ENCODE peak calls at places on chromosomes 11 and 22, in four cellular contexts. A, R, Y and V are unnamed samples.

GRCh38 chr22:46826438-46826837 is 64.0 kb downstream of the TBC1D22A start:
- DNase-seq in R (no peak), Y (no peak), A (no peak), V (no peak)

GRCh38 chr11:76712125-76712524 is 41.6 kb upstream of the LRRC32 start:
- DNase-seq in Y (no peak), R (no peak), A (no peak), V (no peak)

GRCh38 chr22:32618461-32619140 is 144.0 kb downstream of the FBXO7 start:
- DNase-seq in R (no peak), A (no peak), Y (no peak), V (no peak)

GRCh38 chr11:61732705-61733104 is 19.7 kb upstream of the MYRF start:
- DNase-seq in R (peak), A (no peak), Y (no peak), V (no peak)

GRCh38 chr11:27783701-27784355 is 83.6 kb upstream of the BDNF start:
- DNase-seq in Y (no peak), A (no peak), R (no peak), V (no peak)

GRCh38 chr22:50531546-50532352 is 1.9 kb upstream of the TYMP start:
- DNase-seq in Y (peak), R (peak), A (peak), V (peak)

GRCh38 chr11:113082501-113082900 is 121.3 kb downstream of the NCAM1 start:
- DNase-seq in A (no peak), R (no peak), Y (no peak), V (no peak)

GRCh38 chr22:50342651-50343540 is at the start of gene PPP6R2:
- DNase-seq in R (peak), Y (peak), A (peak), V (peak)

GRCh38 chr22:19635644-19636043 is 78.7 kb upstream of the SEPTIN5 start:
- DNase-seq in Y (no peak), A (peak), R (no peak), V (peak)

GRCh38 chr22:20509344-20510047 is 2.1 kb downstream of the MED15 start:
- DNase-seq in A (peak), R (peak), Y (peak), V (no peak)

GRCh38 chr22:19231986-19232385 is 53.5 kb upstream of the SLC25A1 start:
- DNase-seq in Y (no peak), R (no peak), A (no peak), V (no peak)

DNA sequence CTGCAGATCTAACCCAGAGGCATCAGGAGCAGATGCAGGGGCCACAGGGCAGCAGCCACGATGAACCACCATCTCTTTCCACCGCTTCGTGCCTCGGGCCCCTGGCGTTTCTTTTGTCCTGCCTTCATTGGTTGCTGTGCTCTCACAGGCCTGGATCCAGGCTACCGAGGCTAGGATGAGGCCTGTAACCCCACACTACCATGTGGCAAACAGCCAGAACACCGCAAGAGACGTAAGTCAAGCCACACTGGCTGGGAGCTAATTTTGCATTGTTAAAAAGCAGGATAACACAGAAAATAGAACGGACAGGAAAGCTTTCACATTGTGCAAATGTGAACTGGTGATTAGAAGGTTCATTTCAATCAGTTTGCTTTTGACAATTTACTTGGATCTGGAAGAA is 15.7 kb upstream of the ARFGAP3 start:
- DNase-seq in R (no peak), Y (peak), A (no peak), V (no peak)
- TF ChIP-seq CTCF in R (no peak), Y (no peak), A (no peak), V (no peak)

DNA sequence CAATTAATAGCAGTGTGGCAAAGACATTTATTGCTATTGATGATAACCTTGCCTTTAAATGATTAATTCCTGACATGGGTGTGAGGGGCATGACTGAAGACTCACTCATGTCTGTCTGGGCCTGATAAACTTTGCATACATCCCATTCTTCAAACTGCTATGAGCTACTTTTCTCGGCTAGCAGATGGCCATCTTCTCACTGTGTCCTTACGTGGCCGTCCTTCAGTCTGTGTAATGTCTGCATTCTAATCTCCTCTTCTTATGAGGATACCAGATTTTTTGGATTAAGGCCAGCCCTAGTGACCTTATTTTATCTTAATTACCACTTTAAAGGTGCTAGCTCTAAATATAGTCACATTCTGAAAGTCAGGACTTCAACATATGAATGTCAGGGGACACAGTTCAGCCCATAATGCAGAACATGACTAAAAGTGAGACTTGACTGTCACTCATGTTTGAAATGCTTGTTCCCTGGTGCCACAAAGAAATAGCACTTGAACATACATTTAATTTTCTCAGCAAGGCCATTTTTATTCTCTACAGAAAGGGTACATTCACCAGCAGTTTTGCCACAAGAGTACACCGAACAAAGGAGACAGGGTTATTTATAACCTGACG is 32.3 kb downstream of the OR10A6 start:
- DNase-seq in A (no peak), Y (no peak), R (no peak), V (no peak)
- TF ChIP-seq CTCF in A (no peak), Y (no peak), R (no peak), V (no peak)

DNA sequence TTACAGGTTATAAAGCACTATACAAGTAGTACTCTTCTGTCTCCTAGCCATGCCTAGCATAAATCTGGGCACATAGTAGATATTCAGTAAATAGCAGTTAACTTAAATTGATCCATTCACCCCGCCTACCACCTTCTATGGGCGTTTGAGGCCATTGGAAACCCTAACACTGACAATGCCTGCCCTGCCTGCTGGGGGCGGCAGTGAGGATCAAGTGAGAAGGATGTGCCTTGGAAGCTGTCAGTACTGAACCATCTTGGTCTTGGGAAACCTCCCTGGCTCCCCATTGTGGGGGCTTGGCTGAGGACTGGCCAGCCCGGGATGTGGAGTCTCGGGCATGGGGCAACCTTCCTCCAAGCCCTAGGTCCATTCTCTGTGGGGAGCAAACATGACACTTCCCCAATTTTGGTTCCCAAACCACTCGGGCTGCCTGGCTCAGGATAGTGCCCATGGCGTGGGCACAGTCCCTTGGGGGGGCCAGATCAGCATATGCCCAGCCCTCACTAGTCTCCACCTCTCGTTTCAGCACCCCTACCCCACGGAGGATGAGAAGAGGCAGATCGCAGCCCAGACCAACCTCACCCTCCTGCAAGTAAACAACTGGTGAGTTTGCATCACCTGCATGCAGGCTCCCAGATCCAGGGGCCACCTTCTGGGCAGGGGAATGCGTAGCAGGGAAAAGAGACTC is 67.4 kb downstream of the FEZ1 start:
- DNase-seq in Y (no peak), A (no peak), R (no peak), V (no peak)
- TF ChIP-seq CTCF in Y (no peak), A (no peak), R (no peak), V (no peak)

GRCh38 chr11:120119121-120119520 is 18.8 kb downstream of the TRIM29 start:
- DNase-seq in Y (no peak), R (no peak), A (no peak), V (no peak)

GRCh38 chr11:120122921-120123683 is 14.8 kb downstream of the TRIM29 start:
- DNase-seq in R (no peak), Y (no peak), A (no peak), V (no peak)

GRCh38 chr11:120121336-120121735 is 16.6 kb downstream of the TRIM29 start:
- DNase-seq in A (no peak), R (no peak), Y (no peak), V (no peak)

GRCh38 chr11:120121914-120122473 is 15.9 kb downstream of the TRIM29 start:
- DNase-seq in A (no peak), Y (no peak), R (no peak), V (no peak)

GRCh38 chr11:120120805-120121335 is 17.0 kb downstream of the TRIM29 start:
- DNase-seq in A (no peak), Y (no peak), R (no peak), V (no peak)
- TF ChIP-seq CTCF in A (no peak), Y (no peak), R (no peak), V (no peak)

DNA sequence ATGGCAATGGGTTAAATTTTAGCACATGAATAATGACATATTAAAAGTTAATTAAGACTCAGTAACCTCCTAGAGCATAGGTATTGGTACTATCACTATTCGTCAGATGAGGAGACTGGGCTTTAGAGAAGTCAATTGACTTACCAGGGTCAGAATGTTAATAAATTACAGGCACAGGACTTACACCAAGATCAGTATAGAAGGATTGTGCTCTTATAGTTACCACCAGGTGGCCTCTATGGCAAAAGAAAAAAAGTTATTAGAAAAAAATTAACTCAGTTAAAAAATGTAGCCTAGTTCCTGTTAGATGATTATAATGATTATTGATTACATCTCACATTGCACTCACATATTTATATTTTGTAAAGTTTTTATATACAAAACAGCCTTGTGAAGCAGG is 1163.7 kb downstream of the FAM181B start:
- DNase-seq in A (no peak), R (no peak), Y (no peak), V (no peak)
- TF ChIP-seq CTCF in A (no peak), R (no peak), Y (no peak), V (no peak)